ENCODE peak calls at places on chromosomes 6 and 20, in six cellular contexts. One of them, this sample, is unnamed. For H3K79me2, the result is how much of the 10 kb centered on the place peaks cover.

GRCh38 chr6:37495199-37495913 is 4.3 kb downstream of the CCDC167 start:
- DNase-seq in H1: no peak
- DNase-seq in HCT116: no peak
- DNase-seq in GM12878: no peak
- DNase-seq in HepG2: no peak
- DNase-seq in K562: no peak
- DNase-seq in this sample: peak

GRCh38 chr6:159074120-159074684 is 29.4 kb upstream of the TAGAP start:
- DNase-seq in H1: no peak
- DNase-seq in HCT116: peak
- DNase-seq in HepG2: no peak
- DNase-seq in GM12878: no peak
- DNase-seq in K562: peak
- DNase-seq in this sample: peak

GRCh38 chr6:138944412-138944811 is 43.6 kb downstream of the REPS1 start:
- DNase-seq in GM12878: no peak
- DNase-seq in H1: no peak
- DNase-seq in HCT116: no peak
- DNase-seq in HepG2: no peak
- DNase-seq in K562: no peak
- DNase-seq in this sample: no peak

GRCh38 chr6:85494551-85495337 is 44.9 kb downstream of the NT5E start:
- DNase-seq in GM12878: no peak
- DNase-seq in HepG2: no peak
- DNase-seq in K562: no peak
- DNase-seq in H1: no peak
- DNase-seq in HCT116: no peak
- DNase-seq in this sample: no peak

GRCh38 chr6:135624402-135625297 is 127.1 kb upstream of the AHI1 start:
- DNase-seq in HepG2: no peak
- DNase-seq in HCT116: no peak
- DNase-seq in GM12878: no peak
- DNase-seq in K562: no peak
- DNase-seq in H1: no peak
- DNase-seq in this sample: no peak

GRCh38 chr6:36120979-36121706 is 9.2 kb upstream of the MAPK13 start:
- DNase-seq in GM12878: no peak
- DNase-seq in HepG2: no peak
- DNase-seq in HCT116: no peak
- DNase-seq in K562: peak
- DNase-seq in H1: no peak
- DNase-seq in this sample: no peak

GRCh38 chr6:122048570-122048969 is 350.9 kb upstream of the HSF2 start:
- DNase-seq in H1: no peak
- DNase-seq in HepG2: no peak
- DNase-seq in K562: no peak
- DNase-seq in HCT116: no peak
- DNase-seq in GM12878: no peak
- DNase-seq in this sample: no peak

GRCh38 chr6:4565301-4566250 is 210.6 kb upstream of the CDYL start:
- DNase-seq in K562: no peak
- DNase-seq in HCT116: no peak
- DNase-seq in H1: peak
- DNase-seq in GM12878: no peak
- DNase-seq in HepG2: no peak
- DNase-seq in this sample: no peak

GRCh38 chr6:100838011-100838410 is 43.1 kb downstream of the ASCC3 start:
- DNase-seq in HepG2: no peak
- DNase-seq in K562: no peak
- DNase-seq in H1: no peak
- DNase-seq in GM12878: no peak
- DNase-seq in HCT116: no peak
- DNase-seq in this sample: no peak

GRCh38 chr6:100506651-100507050 is 41.9 kb upstream of the SIM1 start:
- DNase-seq in GM12878: no peak
- DNase-seq in HCT116: no peak
- DNase-seq in HepG2: no peak
- DNase-seq in H1: no peak
- DNase-seq in K562: no peak
- DNase-seq in this sample: no peak

GRCh38 chr20:57159945-57160610 is 106.4 kb downstream of the BMP7 start:
- DNase-seq in K562: no peak
- DNase-seq in GM12878: no peak
- DNase-seq in H1: no peak
- DNase-seq in HCT116: no peak
- DNase-seq in HepG2: no peak
- DNase-seq in this sample: no peak

GRCh38 chr6:1396952-1397868 is 7.8 kb downstream of the FOXF2 start:
- DNase-seq in HepG2: peak
- DNase-seq in HCT116: peak
- DNase-seq in K562: peak
- DNase-seq in GM12878: peak
- DNase-seq in H1: peak
- DNase-seq in this sample: peak

GRCh38 chr6:115891704-115892225 is 168.9 kb downstream of the FRK start:
- DNase-seq in HepG2: no peak
- DNase-seq in GM12878: no peak
- DNase-seq in K562: no peak
- DNase-seq in H1: no peak
- DNase-seq in HCT116: no peak
- DNase-seq in this sample: peak

GRCh38 chr6:106608080-106608668 is 21.1 kb downstream of the RTN4IP1 start:
- DNase-seq in H1: no peak
- DNase-seq in GM12878: peak
- DNase-seq in K562: peak
- DNase-seq in HCT116: peak
- DNase-seq in HepG2: peak
- DNase-seq in this sample: peak

GRCh38 chr6:38573800-38574395 is 65.8 kb downstream of the BTBD9 start:
- DNase-seq in K562: no peak
- DNase-seq in HCT116: no peak
- DNase-seq in H1: no peak
- DNase-seq in HepG2: no peak
- DNase-seq in GM12878: no peak
- DNase-seq in this sample: no peak

GRCh38 chr6:137589067-137589848 is 95.1 kb upstream of the OLIG3 start:
- DNase-seq in HepG2: peak
- DNase-seq in GM12878: peak
- DNase-seq in H1: peak
- DNase-seq in K562: peak
- DNase-seq in HCT116: peak
- DNase-seq in this sample: peak

GRCh38 chr6:46930331-46930730 is 8.6 kb upstream of the ADGRF5 start:
- DNase-seq in GM12878: no peak
- DNase-seq in K562: no peak
- DNase-seq in HepG2: no peak
- DNase-seq in H1: no peak
- DNase-seq in HCT116: no peak
- DNase-seq in this sample: no peak

GRCh38 chr20:33739493-33739892 is 7.7 kb downstream of the ZNF341 start:
- DNase-seq in GM12878: no peak
- DNase-seq in HepG2: no peak
- DNase-seq in HCT116: no peak
- DNase-seq in K562: no peak
- DNase-seq in H1: no peak
- DNase-seq in this sample: no peak

GRCh38 chr20:44967207-44967807 is 995 bp downstream of the STK4 start:
- DNase-seq in GM12878: no peak
- DNase-seq in K562: no peak
- DNase-seq in H1: no peak
- DNase-seq in HepG2: peak
- DNase-seq in HCT116: no peak
- DNase-seq in this sample: no peak

GRCh38 chr20:51541189-51542032 is 1.1 kb downstream of the NFATC2 start:
- DNase-seq in K562: peak
- DNase-seq in H1: no peak
- DNase-seq in HCT116: no peak
- DNase-seq in GM12878: no peak
- DNase-seq in HepG2: peak
- DNase-seq in this sample: no peak

GRCh38 chr6:21729431-21729830 is 135.9 kb downstream of the SOX4 start:
- DNase-seq in GM12878: no peak
- DNase-seq in HepG2: no peak
- DNase-seq in K562: no peak
- DNase-seq in HCT116: no peak
- DNase-seq in H1: peak
- DNase-seq in this sample: no peak

GRCh38 chr20:38842558-38842981 is 37.1 kb downstream of the PPP1R16B start:
- DNase-seq in H1: no peak
- DNase-seq in GM12878: peak
- DNase-seq in K562: no peak
- DNase-seq in HCT116: no peak
- DNase-seq in HepG2: no peak
- DNase-seq in this sample: no peak
- H3K79me2 ChIP-seq in H1: under half
- H3K79me2 ChIP-seq in GM12878: half or more
- H3K79me2 ChIP-seq in K562: under half
- H3K79me2 ChIP-seq in HCT116: under half
- H3K79me2 ChIP-seq in HepG2: under half
- H3K79me2 ChIP-seq in this sample: under half

DNA sequence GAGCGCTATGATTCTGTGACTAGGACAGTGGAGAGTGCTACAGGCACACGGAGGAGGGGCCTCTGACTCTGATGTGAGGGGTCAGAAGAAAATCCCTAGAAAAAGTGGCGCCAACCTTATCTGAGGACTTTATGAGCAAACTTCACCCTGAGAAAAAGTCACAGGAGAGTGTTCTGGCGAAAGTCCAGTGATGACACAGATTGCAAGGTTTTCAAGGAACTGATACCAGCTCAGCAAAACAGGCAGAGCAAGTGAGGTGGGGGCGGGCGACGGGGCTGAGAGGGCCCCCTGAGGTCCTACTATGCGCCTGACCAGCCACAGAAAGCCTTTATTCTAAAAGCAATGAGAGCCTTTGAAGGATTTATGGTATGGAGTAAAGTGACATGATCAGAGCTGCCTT is 73.3 kb downstream of the SLC22A23 start:
- DNase-seq in K562: peak
- DNase-seq in HCT116: peak
- DNase-seq in HepG2: peak
- DNase-seq in H1: no peak
- DNase-seq in GM12878: peak
- DNase-seq in this sample: no peak
- TF ChIP-seq YY1 in K562: no peak
- TF ChIP-seq YY1 in HCT116: no peak
- TF ChIP-seq YY1 in HepG2: no peak
- TF ChIP-seq YY1 in H1: no peak
- TF ChIP-seq YY1 in GM12878: peak
- TF ChIP-seq YY1 in this sample: no peak

GRCh38 chr20:23117738-23118137 is 31.6 kb upstream of the CD93 start:
- DNase-seq in GM12878: no peak
- DNase-seq in K562: no peak
- DNase-seq in HepG2: no peak
- DNase-seq in HCT116: no peak
- DNase-seq in H1: no peak
- DNase-seq in this sample: no peak

GRCh38 chr20:23119456-23120216 is 33.5 kb upstream of the CD93 start:
- DNase-seq in H1: no peak
- DNase-seq in HepG2: no peak
- DNase-seq in GM12878: no peak
- DNase-seq in HCT116: no peak
- DNase-seq in K562: no peak
- DNase-seq in this sample: no peak

GRCh38 chr20:23118144-23118543 is 32.0 kb upstream of the CD93 start:
- DNase-seq in H1: no peak
- DNase-seq in HepG2: no peak
- DNase-seq in HCT116: no peak
- DNase-seq in K562: no peak
- DNase-seq in GM12878: no peak
- DNase-seq in this sample: no peak

GRCh38 chr20:23120261-23120660 is 34.1 kb upstream of the CD93 start:
- DNase-seq in HCT116: no peak
- DNase-seq in GM12878: no peak
- DNase-seq in H1: no peak
- DNase-seq in HepG2: no peak
- DNase-seq in K562: no peak
- DNase-seq in this sample: no peak

GRCh38 chr20:23118766-23119165 is 32.6 kb upstream of the CD93 start:
- DNase-seq in GM12878: no peak
- DNase-seq in H1: no peak
- DNase-seq in HCT116: no peak
- DNase-seq in HepG2: no peak
- DNase-seq in K562: no peak
- DNase-seq in this sample: no peak
- H3K9ac ChIP-seq in GM12878: no peak
- H3K9ac ChIP-seq in H1: no peak
- H3K9ac ChIP-seq in HCT116: no peak
- H3K9ac ChIP-seq in HepG2: no peak
- H3K9ac ChIP-seq in K562: peak
- H3K9ac ChIP-seq in this sample: no peak

GRCh38 chr20:13517801-13518200 is 120.9 kb downstream of the TASP1 start:
- DNase-seq in GM12878: no peak
- DNase-seq in HCT116: no peak
- DNase-seq in K562: no peak
- DNase-seq in H1: no peak
- DNase-seq in HepG2: no peak
- DNase-seq in this sample: no peak
- H3K79me2 ChIP-seq in GM12878: under half
- H3K79me2 ChIP-seq in HCT116: under half
- H3K79me2 ChIP-seq in K562: under half
- H3K79me2 ChIP-seq in H1: under half
- H3K79me2 ChIP-seq in HepG2: under half
- H3K79me2 ChIP-seq in this sample: under half

GRCh38 chr6:42099340-42100028 is 42.9 kb downstream of the C6orf132 start:
- DNase-seq in H1: no peak
- DNase-seq in K562: peak
- DNase-seq in HCT116: no peak
- DNase-seq in GM12878: no peak
- DNase-seq in HepG2: peak
- DNase-seq in this sample: no peak
- TF ChIP-seq YY1 in H1: no peak
- TF ChIP-seq YY1 in K562: no peak
- TF ChIP-seq YY1 in HCT116: peak
- TF ChIP-seq YY1 in GM12878: no peak
- TF ChIP-seq YY1 in HepG2: no peak
- TF ChIP-seq YY1 in this sample: no peak

GRCh38 chr6:168905451-168906090 is 348.1 kb downstream of the THBS2 start:
- DNase-seq in K562: no peak
- DNase-seq in HepG2: no peak
- DNase-seq in HCT116: no peak
- DNase-seq in H1: no peak
- DNase-seq in GM12878: no peak
- DNase-seq in this sample: no peak

GRCh38 chr6:168902075-168902474 is 351.6 kb downstream of the THBS2 start:
- DNase-seq in GM12878: no peak
- DNase-seq in H1: no peak
- DNase-seq in K562: no peak
- DNase-seq in HepG2: no peak
- DNase-seq in HCT116: no peak
- DNase-seq in this sample: no peak

GRCh38 chr6:168906251-168906845 is 347.3 kb downstream of the THBS2 start:
- DNase-seq in H1: no peak
- DNase-seq in HCT116: no peak
- DNase-seq in K562: no peak
- DNase-seq in GM12878: no peak
- DNase-seq in HepG2: no peak
- DNase-seq in this sample: no peak

GRCh38 chr6:168901076-168901475 is 352.6 kb downstream of the THBS2 start:
- DNase-seq in H1: no peak
- DNase-seq in HCT116: no peak
- DNase-seq in K562: no peak
- DNase-seq in GM12878: no peak
- DNase-seq in HepG2: no peak
- DNase-seq in this sample: no peak

GRCh38 chr6:168903638-168904345 is 349.9 kb downstream of the THBS2 start:
- DNase-seq in HCT116: no peak
- DNase-seq in H1: no peak
- DNase-seq in K562: no peak
- DNase-seq in GM12878: no peak
- DNase-seq in HepG2: no peak
- DNase-seq in this sample: no peak
- H3K9ac ChIP-seq in HCT116: no peak
- H3K9ac ChIP-seq in H1: no peak
- H3K9ac ChIP-seq in K562: no peak
- H3K9ac ChIP-seq in GM12878: no peak
- H3K9ac ChIP-seq in HepG2: no peak
- H3K9ac ChIP-seq in this sample: no peak